ENCODE peak calls at places on chromosomes 13 and 19, in six cellular contexts. One of them, this sample, is unnamed.

GRCh38 chr19:5250127-5250659 is 90.4 kb downstream of the PTPRS start:
- DNase-seq in stomach: no peak
- DNase-seq in GM23338: no peak
- DNase-seq in sigmoid colon: peak; percentile 92
- DNase-seq in endothelial cell of umbilical vein: no peak
- DNase-seq in prostate gland: peak; percentile 87
- DNase-seq in this sample: peak; percentile 28

GRCh38 chr19:35563207-35563829 is at the start of gene ATP4A:
- DNase-seq in endothelial cell of umbilical vein: no peak
- DNase-seq in stomach: no peak
- DNase-seq in sigmoid colon: no peak
- DNase-seq in prostate gland: no peak
- DNase-seq in GM23338: no peak
- DNase-seq in this sample: no peak

GRCh38 chr19:13173129-13173737 is 23.0 kb downstream of the IER2 start:
- DNase-seq in prostate gland: no peak
- DNase-seq in GM23338: no peak
- DNase-seq in stomach: no peak
- DNase-seq in sigmoid colon: no peak
- DNase-seq in endothelial cell of umbilical vein: no peak
- DNase-seq in this sample: no peak

GRCh38 chr19:17346109-17346671 is 8.8 kb downstream of the GTPBP3 start:
- DNase-seq in stomach: peak; percentile 82
- DNase-seq in endothelial cell of umbilical vein: peak; percentile 62
- DNase-seq in sigmoid colon: peak; percentile 83
- DNase-seq in GM23338: peak; percentile 90
- DNase-seq in prostate gland: peak; percentile 60
- DNase-seq in this sample: peak; percentile 82

GRCh38 chr13:73938375-73939070 is 195.7 kb downstream of the KLF12 start:
- DNase-seq in endothelial cell of umbilical vein: peak; percentile 77
- DNase-seq in stomach: no peak
- DNase-seq in GM23338: no peak
- DNase-seq in sigmoid colon: no peak
- DNase-seq in prostate gland: no peak
- DNase-seq in this sample: no peak

GRCh38 chr19:16876904-16877361 is 11.9 kb upstream of the F2RL3 start:
- DNase-seq in prostate gland: no peak
- DNase-seq in sigmoid colon: no peak
- DNase-seq in GM23338: no peak
- DNase-seq in endothelial cell of umbilical vein: peak; percentile 13
- DNase-seq in stomach: no peak
- DNase-seq in this sample: peak; percentile 24

GRCh38 chr19:30363073-30363472 is 9.1 kb upstream of the ZNF536 start:
- DNase-seq in stomach: no peak
- DNase-seq in prostate gland: no peak
- DNase-seq in endothelial cell of umbilical vein: no peak
- DNase-seq in GM23338: no peak
- DNase-seq in sigmoid colon: no peak
- DNase-seq in this sample: no peak

GRCh38 chr13:80962855-80963254 is 621.9 kb upstream of the SPRY2 start:
- DNase-seq in prostate gland: no peak
- DNase-seq in GM23338: no peak
- DNase-seq in endothelial cell of umbilical vein: peak; percentile 32
- DNase-seq in sigmoid colon: no peak
- DNase-seq in stomach: no peak
- DNase-seq in this sample: no peak

GRCh38 chr19:1591421-1592022 is 1.1 kb downstream of the MBD3 start:
- DNase-seq in endothelial cell of umbilical vein: peak; percentile 43
- DNase-seq in GM23338: no peak
- DNase-seq in prostate gland: no peak
- DNase-seq in sigmoid colon: no peak
- DNase-seq in stomach: no peak
- DNase-seq in this sample: no peak

GRCh38 chr13:113971471-113972231 is 2.2 kb downstream of the C13orf46 start:
- DNase-seq in endothelial cell of umbilical vein: no peak
- DNase-seq in prostate gland: no peak
- DNase-seq in stomach: no peak
- DNase-seq in GM23338: no peak
- DNase-seq in sigmoid colon: peak; percentile 61
- DNase-seq in this sample: no peak

GRCh38 chr13:106619688-106620555 is 52.0 kb upstream of the ARGLU1 start:
- DNase-seq in sigmoid colon: no peak
- DNase-seq in stomach: no peak
- DNase-seq in GM23338: peak; percentile 90
- DNase-seq in endothelial cell of umbilical vein: peak; percentile 61
- DNase-seq in prostate gland: no peak
- DNase-seq in this sample: peak; percentile 26

GRCh38 chr13:99383511-99383921 is 76.3 kb upstream of the GPR183 start:
- DNase-seq in prostate gland: no peak
- DNase-seq in endothelial cell of umbilical vein: no peak
- DNase-seq in sigmoid colon: no peak
- DNase-seq in GM23338: no peak
- DNase-seq in stomach: no peak
- DNase-seq in this sample: no peak

GRCh38 chr19:50870417-50871089 is 2.7 kb upstream of the KLK2 start:
- DNase-seq in stomach: no peak
- DNase-seq in endothelial cell of umbilical vein: no peak
- DNase-seq in prostate gland: no peak
- DNase-seq in sigmoid colon: peak; percentile 59
- DNase-seq in GM23338: peak; percentile 60
- DNase-seq in this sample: no peak

GRCh38 chr19:12244370-12244769 is 50.3 kb downstream of the ZNF44 start:
- DNase-seq in endothelial cell of umbilical vein: no peak
- DNase-seq in sigmoid colon: no peak
- DNase-seq in prostate gland: no peak
- DNase-seq in GM23338: peak; percentile 48
- DNase-seq in stomach: no peak
- DNase-seq in this sample: no peak

GRCh38 chr19:6674868-6675305 is 4.9 kb upstream of the TNFSF14 start:
- DNase-seq in sigmoid colon: no peak
- DNase-seq in GM23338: peak; percentile 88
- DNase-seq in prostate gland: no peak
- DNase-seq in stomach: peak; percentile 59
- DNase-seq in endothelial cell of umbilical vein: peak; percentile 56
- DNase-seq in this sample: peak; percentile 67

GRCh38 chr13:48730971-48731658 is 77.4 kb downstream of the CYSLTR2 start:
- DNase-seq in GM23338: peak; percentile 17
- DNase-seq in sigmoid colon: no peak
- DNase-seq in endothelial cell of umbilical vein: peak; percentile 11
- DNase-seq in prostate gland: no peak
- DNase-seq in stomach: no peak
- DNase-seq in this sample: no peak

GRCh38 chr19:29623726-29624488 is 17.8 kb downstream of the POP4 start:
- DNase-seq in prostate gland: no peak
- DNase-seq in sigmoid colon: no peak
- DNase-seq in endothelial cell of umbilical vein: no peak
- DNase-seq in stomach: no peak
- DNase-seq in GM23338: no peak
- DNase-seq in this sample: peak; percentile 25

GRCh38 chr13:33353210-33353609 is 67.7 kb upstream of the STARD13 start:
- DNase-seq in endothelial cell of umbilical vein: no peak
- DNase-seq in sigmoid colon: peak; percentile 78
- DNase-seq in prostate gland: no peak
- DNase-seq in GM23338: no peak
- DNase-seq in stomach: no peak
- DNase-seq in this sample: peak; percentile 47

GRCh38 chr13:70391678-70392077 is 283.4 kb upstream of the KLHL1 start:
- DNase-seq in sigmoid colon: no peak
- DNase-seq in GM23338: peak; percentile 42
- DNase-seq in prostate gland: peak; percentile 60
- DNase-seq in stomach: peak; percentile 35
- DNase-seq in endothelial cell of umbilical vein: no peak
- DNase-seq in this sample: peak; percentile 66

GRCh38 chr19:8463343-8463742 is 18.6 kb downstream of the HNRNPM start:
- DNase-seq in stomach: no peak
- DNase-seq in sigmoid colon: no peak
- DNase-seq in GM23338: no peak
- DNase-seq in endothelial cell of umbilical vein: no peak
- DNase-seq in prostate gland: no peak
- DNase-seq in this sample: no peak

GRCh38 chr19:42468273-42468796 is 25.6 kb upstream of the CXCL17 start:
- DNase-seq in stomach: no peak
- DNase-seq in endothelial cell of umbilical vein: no peak
- DNase-seq in GM23338: no peak
- DNase-seq in prostate gland: no peak
- DNase-seq in sigmoid colon: no peak
- DNase-seq in this sample: peak; percentile 68

GRCh38 chr13:49300716-49301589 is 53.2 kb downstream of the CDADC1 start:
- DNase-seq in endothelial cell of umbilical vein: peak; percentile 70
- DNase-seq in prostate gland: peak; percentile 53
- DNase-seq in sigmoid colon: peak; percentile 81
- DNase-seq in GM23338: peak; percentile 87
- DNase-seq in stomach: peak; percentile 41
- DNase-seq in this sample: peak; percentile 64

GRCh38 chr13:108897955-108898354 is 268.5 kb downstream of the MYO16 start:
- DNase-seq in stomach: no peak
- DNase-seq in GM23338: no peak
- DNase-seq in sigmoid colon: no peak
- DNase-seq in prostate gland: no peak
- DNase-seq in endothelial cell of umbilical vein: peak; percentile 49
- DNase-seq in this sample: no peak

GRCh38 chr13:35984776-35985453 is 146.3 kb downstream of the DCLK1 start:
- DNase-seq in GM23338: peak; percentile 78
- DNase-seq in endothelial cell of umbilical vein: no peak
- DNase-seq in sigmoid colon: no peak
- DNase-seq in stomach: no peak
- DNase-seq in prostate gland: no peak
- DNase-seq in this sample: no peak

GRCh38 chr19:11087870-11088507 is 1.3 kb upstream of the LDLR start:
- DNase-seq in prostate gland: no peak
- DNase-seq in endothelial cell of umbilical vein: no peak
- DNase-seq in sigmoid colon: no peak
- DNase-seq in stomach: no peak
- DNase-seq in GM23338: no peak
- DNase-seq in this sample: no peak
- H3K4me3 ChIP-seq in prostate gland: no peak overlapping the region
- H3K4me3 ChIP-seq in endothelial cell of umbilical vein: no peak overlapping the region
- H3K4me3 ChIP-seq in sigmoid colon: no peak overlapping the region
- H3K4me3 ChIP-seq in stomach: no peak overlapping the region
- H3K4me3 ChIP-seq in GM23338: peak overlapping the region; percentile 99
- H3K4me3 ChIP-seq in this sample: no peak overlapping the region

GRCh38 chr19:49680473-49681351 is 3.6 kb downstream of the PRMT1 start:
- DNase-seq in GM23338: peak; percentile 98
- DNase-seq in prostate gland: peak; percentile 79
- DNase-seq in sigmoid colon: peak; percentile 94
- DNase-seq in endothelial cell of umbilical vein: peak; percentile 89
- DNase-seq in stomach: peak; percentile 93
- DNase-seq in this sample: peak; percentile 93
- TF ChIP-seq POLR2AphosphoS5 in GM23338: no peak
- TF ChIP-seq POLR2AphosphoS5 in prostate gland: peak; percentile 82
- TF ChIP-seq POLR2AphosphoS5 in sigmoid colon: no peak
- TF ChIP-seq POLR2AphosphoS5 in endothelial cell of umbilical vein: no peak
- TF ChIP-seq POLR2AphosphoS5 in stomach: peak; percentile 27
- TF ChIP-seq POLR2AphosphoS5 in this sample: no peak

DNA sequence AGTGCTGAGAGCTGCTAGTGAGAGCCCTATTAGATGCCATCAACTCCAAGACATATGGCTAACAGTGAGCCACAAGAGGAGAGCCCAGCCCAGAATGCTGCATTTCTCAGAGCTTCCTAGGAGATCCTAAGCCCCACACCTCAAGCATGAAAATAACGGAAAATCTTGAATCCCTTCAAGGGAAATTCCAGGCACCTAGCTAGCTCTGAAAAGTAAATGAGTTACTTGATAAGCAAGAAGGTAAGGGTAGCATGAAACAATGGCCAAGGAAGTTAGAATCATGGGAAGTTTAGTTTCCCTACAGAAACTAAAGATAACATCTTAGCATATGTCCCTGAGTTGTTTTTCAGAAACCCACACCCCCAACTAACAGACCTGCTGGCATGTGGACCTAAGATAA is 301.1 kb upstream of the DACH1 start:
- DNase-seq in GM23338: no peak
- DNase-seq in endothelial cell of umbilical vein: no peak
- DNase-seq in prostate gland: no peak
- DNase-seq in stomach: no peak
- DNase-seq in sigmoid colon: no peak
- DNase-seq in this sample: no peak
- H3K4me3 ChIP-seq in GM23338: no peak overlapping the region
- H3K4me3 ChIP-seq in endothelial cell of umbilical vein: no peak overlapping the region
- H3K4me3 ChIP-seq in prostate gland: no peak overlapping the region
- H3K4me3 ChIP-seq in stomach: no peak overlapping the region
- H3K4me3 ChIP-seq in sigmoid colon: no peak overlapping the region
- H3K4me3 ChIP-seq in this sample: no peak overlapping the region

DNA sequence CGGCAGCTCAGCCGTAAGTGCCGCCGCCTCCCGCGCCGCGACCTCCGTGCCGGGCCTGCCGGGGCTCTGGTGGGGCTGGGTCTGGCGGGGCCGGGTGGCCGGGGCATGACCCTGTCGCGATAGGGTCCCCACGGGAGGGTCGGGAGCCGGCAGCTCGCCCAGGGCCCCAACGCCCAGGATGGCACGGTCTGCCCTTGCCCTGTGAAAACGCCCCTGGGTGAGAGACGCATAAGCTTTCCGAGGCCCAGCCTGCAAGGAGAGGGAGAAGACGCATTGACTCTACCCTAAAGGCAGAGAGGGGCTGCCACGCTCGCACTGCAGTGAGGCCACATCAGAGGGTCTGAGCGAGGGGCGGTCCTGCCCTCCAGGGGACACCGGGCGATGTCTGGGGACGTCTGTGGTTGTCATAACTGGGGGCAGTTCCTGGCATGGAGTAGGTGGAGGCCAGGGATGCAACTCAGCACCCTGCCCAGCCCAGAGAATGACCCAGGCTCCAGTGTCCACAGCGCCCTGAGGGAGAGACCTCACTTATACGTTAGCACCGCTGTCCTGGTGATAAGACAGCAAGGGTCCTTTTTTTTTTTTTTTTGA is 539 bp downstream of the ZNF554 start:
- DNase-seq in endothelial cell of umbilical vein: peak; percentile 8
- DNase-seq in sigmoid colon: no peak
- DNase-seq in prostate gland: no peak
- DNase-seq in GM23338: peak; percentile 50
- DNase-seq in stomach: no peak
- DNase-seq in this sample: peak; percentile 27
- TF ChIP-seq POLR2AphosphoS5 in endothelial cell of umbilical vein: no peak
- TF ChIP-seq POLR2AphosphoS5 in sigmoid colon: no peak
- TF ChIP-seq POLR2AphosphoS5 in prostate gland: no peak
- TF ChIP-seq POLR2AphosphoS5 in GM23338: no peak
- TF ChIP-seq POLR2AphosphoS5 in stomach: no peak
- TF ChIP-seq POLR2AphosphoS5 in this sample: no peak